ENCODE peak calls at places on chromosomes 3 and 15, in six cellular contexts. One of them, this sample, is unnamed.

GRCh38 chr3:149872589-149872988 is 59.6 kb downstream of the RNF13 start:
- DNase-seq in HCT116: no peak
- DNase-seq in GM12878: no peak
- DNase-seq in SK-N-SH: no peak
- DNase-seq in IMR-90: no peak
- DNase-seq in HepG2: no peak
- DNase-seq in this sample: no peak

GRCh38 chr3:100032262-100032661 is 82.0 kb downstream of the FILIP1L start:
- DNase-seq in HCT116: no peak
- DNase-seq in GM12878: no peak
- DNase-seq in SK-N-SH: no peak
- DNase-seq in IMR-90: peak; percentile 90
- DNase-seq in HepG2: no peak
- DNase-seq in this sample: no peak

GRCh38 chr3:37067577-37067976 is 74.3 kb downstream of the MLH1 start:
- DNase-seq in HCT116: no peak
- DNase-seq in GM12878: no peak
- DNase-seq in SK-N-SH: no peak
- DNase-seq in IMR-90: no peak
- DNase-seq in HepG2: no peak
- DNase-seq in this sample: no peak

GRCh38 chr3:183061431-183062172 is 37.7 kb downstream of the MCCC1 start:
- DNase-seq in HCT116: no peak
- DNase-seq in GM12878: no peak
- DNase-seq in SK-N-SH: no peak
- DNase-seq in IMR-90: peak; percentile 66
- DNase-seq in HepG2: no peak
- DNase-seq in this sample: no peak

GRCh38 chr3:79018671-79019136 is 749.1 kb downstream of the ROBO1 start:
- DNase-seq in HCT116: no peak
- DNase-seq in GM12878: no peak
- DNase-seq in SK-N-SH: peak; percentile 83
- DNase-seq in IMR-90: peak; percentile 64
- DNase-seq in HepG2: peak; percentile 16
- DNase-seq in this sample: peak; percentile 76

GRCh38 chr3:142417302-142417701 is 30.5 kb downstream of the XRN1 start:
- DNase-seq in HCT116: no peak
- DNase-seq in GM12878: no peak
- DNase-seq in SK-N-SH: no peak
- DNase-seq in IMR-90: no peak
- DNase-seq in HepG2: peak; percentile 23
- DNase-seq in this sample: no peak

GRCh38 chr3:134663646-134664456 is 13.0 kb upstream of the KY start:
- DNase-seq in HCT116: no peak
- DNase-seq in GM12878: no peak
- DNase-seq in SK-N-SH: no peak
- DNase-seq in IMR-90: peak; percentile 55
- DNase-seq in HepG2: no peak
- DNase-seq in this sample: no peak

GRCh38 chr15:55823191-55823670 is 80.3 kb upstream of the PRTG start:
- DNase-seq in HCT116: no peak
- DNase-seq in GM12878: no peak
- DNase-seq in SK-N-SH: no peak
- DNase-seq in IMR-90: peak; percentile 71
- DNase-seq in HepG2: no peak
- DNase-seq in this sample: no peak

GRCh38 chr15:91885714-91886265 is 32.3 kb downstream of the SLCO3A1 start:
- DNase-seq in HCT116: no peak
- DNase-seq in GM12878: no peak
- DNase-seq in SK-N-SH: peak; percentile 38
- DNase-seq in IMR-90: no peak
- DNase-seq in HepG2: no peak
- DNase-seq in this sample: peak; percentile 48

GRCh38 chr3:195054311-195054710 is 216.6 kb downstream of the XXYLT1 start:
- DNase-seq in HCT116: no peak
- DNase-seq in GM12878: no peak
- DNase-seq in SK-N-SH: no peak
- DNase-seq in IMR-90: no peak
- DNase-seq in HepG2: no peak
- DNase-seq in this sample: no peak

GRCh38 chr15:91655891-91656290 is 197.6 kb upstream of the SLCO3A1 start:
- DNase-seq in HCT116: no peak
- DNase-seq in GM12878: no peak
- DNase-seq in SK-N-SH: no peak
- DNase-seq in IMR-90: no peak
- DNase-seq in HepG2: no peak
- DNase-seq in this sample: no peak

GRCh38 chr15:43514241-43515057 is 3.0 kb upstream of the MAP1A start:
- DNase-seq in HCT116: no peak
- DNase-seq in GM12878: no peak
- DNase-seq in SK-N-SH: peak; percentile 57
- DNase-seq in IMR-90: peak; percentile 49
- DNase-seq in HepG2: peak; percentile 31
- DNase-seq in this sample: peak; percentile 64

GRCh38 chr3:47424434-47425382 is 43.9 kb downstream of the PTPN23 start:
- DNase-seq in HCT116: no peak
- DNase-seq in GM12878: no peak
- DNase-seq in SK-N-SH: no peak
- DNase-seq in IMR-90: peak; percentile 43
- DNase-seq in HepG2: peak; percentile 89
- DNase-seq in this sample: no peak

GRCh38 chr3:188956839-188957489 is 214.8 kb upstream of the TPRG1 start:
- DNase-seq in HCT116: peak; percentile 60
- DNase-seq in GM12878: no peak
- DNase-seq in SK-N-SH: peak; percentile 22
- DNase-seq in IMR-90: peak; percentile 78
- DNase-seq in HepG2: peak; percentile 49
- DNase-seq in this sample: no peak

GRCh38 chr3:64743166-64743565 is 55.4 kb upstream of the ADAMTS9 start:
- DNase-seq in HCT116: no peak
- DNase-seq in GM12878: no peak
- DNase-seq in SK-N-SH: no peak
- DNase-seq in IMR-90: no peak
- DNase-seq in HepG2: no peak
- DNase-seq in this sample: no peak
- H2AFZ ChIP-seq in HCT116: no peak overlapping the region
- H2AFZ ChIP-seq in GM12878: no peak overlapping the region
- H2AFZ ChIP-seq in SK-N-SH: no peak overlapping the region
- H2AFZ ChIP-seq in IMR-90: no peak overlapping the region
- H2AFZ ChIP-seq in HepG2: no peak overlapping the region
- H2AFZ ChIP-seq in this sample: no peak overlapping the region

GRCh38 chr3:48715179-48715800 is 1.7 kb downstream of the IP6K2 start:
- DNase-seq in HCT116: no peak
- DNase-seq in GM12878: no peak
- DNase-seq in SK-N-SH: peak; percentile 52
- DNase-seq in IMR-90: peak; percentile 69
- DNase-seq in HepG2: no peak
- DNase-seq in this sample: no peak
- TF ChIP-seq RAD21 in HCT116: no peak
- TF ChIP-seq RAD21 in GM12878: no peak
- TF ChIP-seq RAD21 in SK-N-SH: no peak
- TF ChIP-seq RAD21 in IMR-90: no peak
- TF ChIP-seq RAD21 in HepG2: no peak
- TF ChIP-seq RAD21 in this sample: no peak

GRCh38 chr3:136862611-136862951 is 573 bp downstream of the NCK1 start:
- DNase-seq in HCT116: peak; percentile 24
- DNase-seq in GM12878: no peak
- DNase-seq in SK-N-SH: peak; percentile 76
- DNase-seq in IMR-90: peak; percentile 57
- DNase-seq in HepG2: peak; percentile 58
- DNase-seq in this sample: no peak
- H2AFZ ChIP-seq in HCT116: peak overlapping the region; percentile 86
- H2AFZ ChIP-seq in GM12878: peak overlapping the region; percentile 91
- H2AFZ ChIP-seq in SK-N-SH: peak overlapping the region; percentile 52
- H2AFZ ChIP-seq in IMR-90: peak overlapping the region; percentile 95
- H2AFZ ChIP-seq in HepG2: no peak overlapping the region
- H2AFZ ChIP-seq in this sample: peak overlapping the region; percentile 14

DNA sequence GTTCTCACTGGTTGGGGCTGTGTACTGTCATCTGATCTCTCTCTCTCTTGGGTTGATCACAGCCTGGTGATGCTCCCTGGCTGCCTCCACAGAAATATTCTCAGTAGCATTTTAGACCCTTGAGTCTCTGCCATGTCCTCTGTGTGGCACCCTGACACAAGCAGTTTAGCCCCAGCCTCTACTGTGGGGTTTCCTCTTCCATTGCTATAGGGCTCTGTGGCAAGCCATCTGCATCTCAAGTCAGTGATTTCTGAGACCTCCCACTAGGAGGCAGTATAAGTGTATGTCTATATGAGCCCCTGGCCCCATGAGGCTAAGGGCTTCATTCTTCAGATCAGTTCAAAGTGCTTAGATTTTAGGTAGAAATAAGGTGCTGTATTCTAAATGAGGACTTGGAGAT is 50.6 kb upstream of the PLAAT1 start:
- DNase-seq in HCT116: peak; percentile 19
- DNase-seq in GM12878: no peak
- DNase-seq in SK-N-SH: peak; percentile 44
- DNase-seq in IMR-90: no peak
- DNase-seq in HepG2: peak; percentile 23
- DNase-seq in this sample: peak; percentile 54
- TF ChIP-seq RAD21 in HCT116: peak; percentile 55
- TF ChIP-seq RAD21 in GM12878: peak; percentile 46
- TF ChIP-seq RAD21 in SK-N-SH: peak; percentile 58
- TF ChIP-seq RAD21 in IMR-90: no peak
- TF ChIP-seq RAD21 in HepG2: no peak
- TF ChIP-seq RAD21 in this sample: peak; percentile 87

GRCh38 chr3:88009066-88009465 is 49.7 kb downstream of the CGGBP1 start:
- DNase-seq in HCT116: no peak
- DNase-seq in GM12878: no peak
- DNase-seq in SK-N-SH: no peak
- DNase-seq in IMR-90: no peak
- DNase-seq in HepG2: no peak
- DNase-seq in this sample: no peak

GRCh38 chr3:88019024-88019423 is 39.8 kb downstream of the CGGBP1 start:
- DNase-seq in HCT116: no peak
- DNase-seq in GM12878: no peak
- DNase-seq in SK-N-SH: no peak
- DNase-seq in IMR-90: no peak
- DNase-seq in HepG2: no peak
- DNase-seq in this sample: no peak

GRCh38 chr3:88013592-88013991 is 45.2 kb downstream of the CGGBP1 start:
- DNase-seq in HCT116: no peak
- DNase-seq in GM12878: no peak
- DNase-seq in SK-N-SH: no peak
- DNase-seq in IMR-90: no peak
- DNase-seq in HepG2: no peak
- DNase-seq in this sample: no peak
- H2AFZ ChIP-seq in HCT116: no peak overlapping the region
- H2AFZ ChIP-seq in GM12878: no peak overlapping the region
- H2AFZ ChIP-seq in SK-N-SH: no peak overlapping the region
- H2AFZ ChIP-seq in IMR-90: no peak overlapping the region
- H2AFZ ChIP-seq in HepG2: no peak overlapping the region
- H2AFZ ChIP-seq in this sample: no peak overlapping the region

DNA sequence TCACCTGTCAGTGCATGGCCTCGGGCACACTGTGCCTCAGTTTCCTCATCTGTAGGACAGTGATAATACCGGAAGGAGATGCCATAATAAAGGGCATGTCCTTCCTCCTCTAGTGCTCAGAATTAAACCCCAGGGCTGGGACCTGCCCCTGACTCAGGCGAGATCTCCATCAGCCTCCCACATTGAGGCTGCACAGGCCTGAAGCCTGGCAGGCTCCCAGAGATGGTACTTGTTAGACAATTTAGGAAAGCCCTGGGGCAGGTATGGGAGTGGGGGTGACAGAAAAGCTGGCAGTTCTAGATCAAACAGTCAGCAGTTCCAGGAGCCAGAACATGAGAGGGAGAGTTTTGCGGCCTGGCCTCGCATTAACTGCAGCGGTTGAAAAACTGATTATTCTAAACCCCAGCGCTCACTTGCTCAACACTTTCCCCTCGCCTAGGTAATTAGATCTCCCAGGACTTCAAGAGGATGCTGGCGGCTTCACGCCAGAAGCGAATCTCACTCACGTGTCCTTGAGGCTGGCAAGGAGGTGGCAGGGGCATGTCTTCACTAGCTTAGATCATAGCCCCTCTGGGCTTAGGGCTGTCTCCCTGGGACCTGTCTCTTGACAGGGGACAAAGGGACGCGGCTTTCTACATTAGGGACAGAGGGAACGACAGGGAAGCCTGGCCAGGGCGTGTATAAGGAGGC is 73.1 kb downstream of the ATP2B2 start:
- DNase-seq in HCT116: no peak
- DNase-seq in GM12878: no peak
- DNase-seq in SK-N-SH: peak; percentile 83
- DNase-seq in IMR-90: no peak
- DNase-seq in HepG2: no peak
- DNase-seq in this sample: no peak
- TF ChIP-seq RAD21 in HCT116: no peak
- TF ChIP-seq RAD21 in GM12878: no peak
- TF ChIP-seq RAD21 in SK-N-SH: no peak
- TF ChIP-seq RAD21 in IMR-90: no peak
- TF ChIP-seq RAD21 in HepG2: no peak
- TF ChIP-seq RAD21 in this sample: no peak

DNA sequence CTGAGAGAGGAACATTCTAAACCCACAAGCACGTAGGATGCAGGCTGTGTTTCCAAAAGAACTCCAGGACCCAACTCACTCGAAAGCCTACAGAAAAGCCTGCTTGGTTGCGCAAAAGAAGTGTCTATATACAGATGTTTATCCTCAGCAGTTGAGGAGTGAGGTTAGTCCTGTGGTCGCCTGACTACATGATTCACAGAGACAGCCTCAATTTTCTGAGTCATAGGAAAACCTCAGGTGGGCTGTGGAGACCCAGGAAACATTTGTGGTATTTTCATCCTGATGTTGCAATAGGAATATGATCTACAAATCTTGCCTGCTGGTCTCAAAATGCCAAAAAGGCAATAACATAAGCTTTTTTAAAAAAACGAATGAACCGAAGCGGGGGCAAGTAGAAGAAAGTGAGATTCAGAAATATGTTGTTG is 183.8 kb upstream of the THRB start:
- DNase-seq in HCT116: no peak
- DNase-seq in GM12878: no peak
- DNase-seq in SK-N-SH: no peak
- DNase-seq in IMR-90: peak; percentile 74
- DNase-seq in HepG2: no peak
- DNase-seq in this sample: no peak
- H2AFZ ChIP-seq in HCT116: no peak overlapping the region
- H2AFZ ChIP-seq in GM12878: no peak overlapping the region
- H2AFZ ChIP-seq in SK-N-SH: no peak overlapping the region
- H2AFZ ChIP-seq in IMR-90: no peak overlapping the region
- H2AFZ ChIP-seq in HepG2: no peak overlapping the region
- H2AFZ ChIP-seq in this sample: no peak overlapping the region

DNA sequence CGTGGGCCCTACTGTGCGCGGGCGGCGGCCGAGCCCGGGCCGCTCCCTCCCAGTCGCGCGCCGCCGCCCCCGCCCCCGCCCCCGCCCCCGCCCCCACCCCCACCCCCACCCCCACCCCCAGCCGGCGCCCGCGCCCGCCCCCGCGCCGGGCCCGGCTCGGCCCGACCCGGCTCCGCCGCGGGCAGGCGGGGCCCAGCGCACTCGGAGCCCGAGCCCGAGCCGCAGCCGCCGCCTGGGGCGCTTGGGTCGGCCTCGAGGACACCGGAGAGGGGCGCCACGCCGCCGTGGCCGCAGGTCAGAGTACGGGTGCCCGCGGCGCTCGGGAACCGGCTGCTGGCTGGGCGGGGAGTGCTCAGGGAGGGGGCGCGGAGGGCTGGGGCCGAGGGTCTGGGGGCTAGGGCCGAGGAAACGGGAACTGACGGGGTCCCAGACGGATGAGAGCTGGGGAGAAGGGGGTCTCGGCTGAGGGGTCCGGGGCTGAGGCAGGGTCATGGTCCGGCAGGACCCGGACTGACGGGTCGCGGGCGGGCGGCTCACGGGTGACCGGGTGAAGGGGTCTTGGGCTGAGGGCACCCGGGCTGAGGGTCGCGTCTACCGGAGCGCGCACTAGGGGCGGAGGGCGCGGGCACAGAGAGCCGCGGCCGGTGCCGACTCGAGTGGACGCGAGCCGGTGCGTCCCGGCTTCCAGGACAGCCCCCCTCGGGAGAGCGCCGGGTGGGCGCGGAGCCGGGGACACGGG is 974 bp upstream of the PPARG start:
- DNase-seq in HCT116: no peak
- DNase-seq in GM12878: no peak
- DNase-seq in SK-N-SH: peak; percentile 77
- DNase-seq in IMR-90: no peak
- DNase-seq in HepG2: no peak
- DNase-seq in this sample: no peak
- TF ChIP-seq RAD21 in HCT116: peak; percentile 39
- TF ChIP-seq RAD21 in GM12878: no peak
- TF ChIP-seq RAD21 in SK-N-SH: no peak
- TF ChIP-seq RAD21 in IMR-90: peak; percentile 38
- TF ChIP-seq RAD21 in HepG2: no peak
- TF ChIP-seq RAD21 in this sample: peak; percentile 25